ENCODE peak calls at places on chromosomes 13 and 19, in eight cellular contexts. G is GM12891, Q is right lobe of liver, F is IMR-90, W is tibial nerve, P is transverse colon, Y is ovary, I is K562. S is an unnamed sample.

GRCh38 chr13:41565221-41565620 is 107.9 kb downstream of the RGCC start:
- DNase-seq in Y (no peak), G (no peak), P (no peak), Q (no peak), F (peak), W (no peak), I (no peak), S (no peak)

GRCh38 chr13:97043302-97043701 is 49.0 kb upstream of the OXGR1 start:
- DNase-seq in W (no peak), Y (no peak), G (no peak), P (no peak), F (no peak), I (no peak), Q (no peak), S (no peak)

GRCh38 chr13:42420304-42420703 is 148.4 kb downstream of the AKAP11 start:
- DNase-seq in I (no peak), F (no peak), Q (no peak), G (peak), P (no peak), Y (no peak), W (no peak), S (no peak)

GRCh38 chr13:59677966-59678814 is 485.5 kb downstream of the DIAPH3 start:
- DNase-seq in G (peak), W (peak), P (no peak), Q (no peak), Y (no peak), I (peak), F (peak), S (no peak)

GRCh38 chr13:97353927-97354326 is 80.0 kb upstream of the RAP2A start:
- DNase-seq in Y (no peak), P (no peak), F (peak), W (no peak), G (no peak), I (no peak), Q (no peak), S (no peak)

GRCh38 chr13:40758811-40759210 is 12.2 kb downstream of the MRPS31 start:
- DNase-seq in Q (no peak), P (no peak), I (no peak), W (no peak), G (no peak), F (peak), Y (no peak), S (no peak)

GRCh38 chr19:8304841-8305621 is 3.1 kb downstream of the CD320 start:
- DNase-seq in Y (peak), G (no peak), I (peak), P (peak), F (no peak), Q (peak), W (peak), S (peak)

GRCh38 chr13:49679244-49679643 is 12.0 kb downstream of the EBPL start:
- DNase-seq in Y (no peak), I (no peak), F (peak), P (no peak), Q (no peak), W (peak), G (no peak), S (no peak)

GRCh38 chr13:110405597-110406450 is 98.7 kb downstream of the COL4A2 start:
- DNase-seq in I (no peak), G (no peak), P (no peak), F (peak), W (no peak), Q (no peak), Y (no peak), S (no peak)

GRCh38 chr13:110713642-110713952 is at the start of gene ING1:
- DNase-seq in Y (no peak), G (no peak), Q (no peak), W (no peak), P (no peak), F (no peak), I (no peak), S (no peak)

GRCh38 chr13:113207890-113208423 is 512 bp downstream of the PCID2 start:
- DNase-seq in P (peak), G (no peak), Y (no peak), I (no peak), F (peak), W (no peak), Q (peak), S (no peak)

GRCh38 chr19:13882841-13883240 is 5.9 kb downstream of the NANOS3 start:
- DNase-seq in Q (no peak), I (no peak), P (no peak), G (no peak), Y (no peak), W (no peak), F (no peak), S (no peak)

GRCh38 chr13:49635599-49636433 is 7.5 kb downstream of the ARL11 start:
- DNase-seq in G (no peak), W (peak), P (no peak), I (no peak), Y (peak), F (peak), Q (no peak), S (no peak)

GRCh38 chr19:16957151-16957662 is 68.4 kb downstream of the F2RL3 start:
- DNase-seq in G (no peak), Y (no peak), I (no peak), P (no peak), W (peak), F (no peak), Q (no peak), S (peak)

GRCh38 chr13:48162182-48162581 is 67.3 kb upstream of the MED4 start:
- DNase-seq in I (no peak), Q (no peak), G (no peak), W (no peak), P (no peak), Y (no peak), F (no peak), S (no peak)

GRCh38 chr13:112899618-112900600 is 69.1 kb upstream of the MCF2L start:
- DNase-seq in G (no peak), W (no peak), Q (peak), Y (no peak), P (peak), I (no peak), F (no peak), S (peak)

GRCh38 chr19:39074205-39074692 is 9.9 kb upstream of the ACP7 start:
- DNase-seq in P (no peak), G (no peak), W (no peak), I (no peak), Q (no peak), F (no peak), Y (no peak), S (no peak)

GRCh38 chr13:93925976-93926375 is 553.5 kb downstream of the DCT start:
- DNase-seq in W (no peak), Y (no peak), I (no peak), P (no peak), F (no peak), Q (no peak), G (no peak), S (no peak)

GRCh38 chr19:40750285-40751064 is at the start of gene ACTMAP:
- DNase-seq in I (peak), Q (peak), W (peak), Y (peak), G (peak), F (peak), P (peak), S (peak)
- TF ChIP-seq POLR2A in I (peak), Q (peak), W (peak), Y (peak), G (peak), F (peak), P (peak), S (peak)

GRCh38 chr19:29664753-29665214 is 477 bp upstream of the PLEKHF1 start:
- DNase-seq in I (no peak), P (no peak), W (no peak), F (no peak), Y (no peak), Q (no peak), G (no peak), S (no peak)

GRCh38 chr19:29666634-29667389 is 1.6 kb downstream of the PLEKHF1 start:
- DNase-seq in W (peak), F (peak), P (peak), Q (peak), Y (peak), I (peak), G (no peak), S (no peak)

GRCh38 chr19:29665215-29665825 is at the start of gene PLEKHF1:
- DNase-seq in P (peak), Q (peak), I (peak), W (peak), Y (peak), G (peak), F (peak), S (peak)

GRCh38 chr19:29667390-29667783 is 2.1 kb downstream of the PLEKHF1 start:
- DNase-seq in Q (no peak), Y (no peak), I (no peak), P (no peak), W (no peak), F (no peak), G (no peak), S (no peak)

DNA sequence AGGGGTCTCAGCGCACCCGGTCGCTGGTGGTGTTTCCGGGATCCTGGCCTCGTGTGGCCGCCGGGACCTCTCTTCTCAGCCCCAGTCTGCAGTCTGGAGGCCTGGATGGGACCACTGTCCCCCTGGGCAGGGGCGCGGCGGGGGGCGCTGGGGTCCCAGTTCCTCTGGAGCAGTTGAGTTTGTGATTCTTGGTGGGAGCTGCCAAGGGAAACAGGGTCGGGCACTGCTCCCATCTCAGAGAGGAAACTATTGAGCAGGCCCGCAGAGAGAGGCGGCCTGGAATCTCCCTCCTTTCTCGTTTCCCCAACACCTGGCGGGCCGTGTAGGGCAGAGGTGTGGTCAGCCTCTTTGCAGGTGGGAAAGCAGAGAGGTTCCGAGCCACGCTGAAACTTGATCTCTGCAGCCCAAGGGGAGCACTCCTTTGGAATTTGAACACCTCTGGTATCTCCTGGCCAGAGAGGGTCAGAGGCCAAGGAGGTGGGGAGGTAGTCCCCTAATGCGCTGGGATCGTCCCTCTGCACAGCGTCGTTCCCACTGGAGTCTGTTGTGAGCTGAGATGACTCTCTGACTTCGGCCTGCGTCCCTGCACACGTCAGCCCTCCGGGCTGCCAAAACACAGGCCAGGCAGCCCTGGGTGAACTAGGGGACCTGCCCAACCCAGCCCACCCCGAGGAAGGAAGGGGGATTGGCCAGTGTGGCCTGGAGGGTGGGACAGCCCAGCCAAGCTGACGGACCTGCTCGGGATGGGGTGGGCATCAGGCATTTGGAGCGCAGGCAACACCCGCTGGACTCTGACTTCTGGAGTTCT is 769 bp downstream of the PLEKHF1 start:
- DNase-seq in Q (peak), W (no peak), Y (peak), I (peak), F (peak), P (peak), G (no peak), S (no peak)
- TF ChIP-seq POLR2A in Q (peak), W (peak), Y (no peak), I (no peak), F (peak), P (peak), G (no peak), S (no peak)

GRCh38 chr13:74667656-74668055 is 533.5 kb upstream of the KLF12 start:
- DNase-seq in Q (no peak), Y (no peak), F (no peak), G (no peak), P (no peak), I (no peak), W (no peak), S (no peak)

GRCh38 chr13:74674701-74675100 is 540.5 kb upstream of the KLF12 start:
- DNase-seq in G (no peak), Y (no peak), F (no peak), I (no peak), W (no peak), P (no peak), Q (no peak), S (no peak)

GRCh38 chr13:74669149-74669548 is 534.9 kb upstream of the KLF12 start:
- DNase-seq in P (no peak), I (no peak), Y (no peak), W (no peak), Q (no peak), G (no peak), F (no peak), S (no peak)
- TF ChIP-seq POLR2A in P (no peak), I (no peak), Y (no peak), W (no peak), Q (no peak), G (no peak), F (no peak), S (no peak)

DNA sequence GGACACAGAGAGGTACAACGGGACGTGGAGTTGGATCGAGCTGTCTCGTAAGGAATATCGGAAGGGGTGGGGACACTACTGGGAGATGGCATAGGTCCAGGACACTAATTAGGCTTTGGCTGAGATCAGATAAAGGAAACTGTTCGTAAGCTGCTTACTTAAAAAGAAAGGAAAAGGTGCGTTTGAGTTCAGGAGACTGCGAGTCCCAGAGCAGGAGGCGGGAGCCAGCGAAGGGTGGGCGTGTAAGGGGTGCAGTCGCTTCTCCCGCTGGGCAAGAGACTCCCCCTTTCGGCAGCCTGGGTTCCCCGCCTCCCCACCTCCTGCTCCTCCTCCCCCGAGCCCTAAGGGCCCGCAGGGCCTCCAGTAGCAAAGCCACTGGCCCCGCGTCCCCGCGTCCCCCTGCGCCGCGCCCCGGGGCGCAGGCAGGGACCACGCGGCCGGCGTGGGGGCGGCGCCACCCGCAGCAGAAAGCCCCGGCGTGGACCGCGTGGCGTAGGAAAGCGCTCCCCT is 571 bp downstream of the ABCC4 start:
- DNase-seq in I (peak), F (peak), W (peak), P (peak), Y (peak), G (peak), Q (peak), S (no peak)
- TF ChIP-seq POLR2A in I (no peak), F (no peak), W (no peak), P (no peak), Y (no peak), G (no peak), Q (no peak), S (no peak)